ENCODE peak calls at places on chromosomes 1 and 21, in four cellular contexts. H is left ventricle myocardium inferior, Z is gastrocnemius medialis, P is omental fat pad. E is an unnamed sample.

GRCh38 chr1:230572121-230573083 is 69.9 kb upstream of the COG2 start:
- DNase-seq in Z (no peak), H (no peak), P (no peak), E (no peak)

GRCh38 chr21:41926807-41927171 is 27.0 kb downstream of the C2CD2 start:
- DNase-seq in H (no peak), P (no peak), Z (no peak), E (no peak)

GRCh38 chr1:211965108-211965805 is 70.1 kb downstream of the INTS7 start:
- DNase-seq in P (no peak), Z (no peak), H (no peak), E (no peak)

GRCh38 chr1:155008015-155008941 is 5.7 kb downstream of the ZBTB7B start:
- DNase-seq in H (peak; percentile 49), Z (no peak), P (no peak), E (no peak)

GRCh38 chr21:45154511-45155508 is 80.4 kb downstream of the ADARB1 start:
- DNase-seq in Z (no peak), H (no peak), P (no peak), E (no peak)

GRCh38 chr1:119954476-119955422 is 58.4 kb upstream of the ADAM30 start:
- DNase-seq in Z (no peak), H (no peak), P (no peak), E (no peak)

GRCh38 chr1:193325771-193326170 is 139.4 kb upstream of the B3GALT2 start:
- DNase-seq in H (no peak), Z (no peak), P (no peak), E (no peak)

GRCh38 chr1:199693724-199694123 is 333.8 kb upstream of the NR5A2 start:
- DNase-seq in Z (no peak), P (no peak), H (no peak), E (no peak)

GRCh38 chr1:232249335-232249734 is 380.6 kb downstream of the SIPA1L2 start:
- DNase-seq in H (no peak), P (no peak), Z (no peak), E (no peak)

GRCh38 chr21:26570203-26570602 is 2.9 kb downstream of the CYYR1 start:
- DNase-seq in P (no peak), H (no peak), Z (no peak), E (no peak)

GRCh38 chr1:184504012-184504694 is 117.3 kb downstream of the C1orf21 start:
- DNase-seq in P (no peak), H (no peak), Z (peak; percentile 80), E (no peak)

GRCh38 chr1:245874942-245875580 is 632.0 kb downstream of the SMYD3 start:
- DNase-seq in H (peak; percentile 83), P (peak; percentile 62), Z (no peak), E (peak; percentile 75)

GRCh38 chr1:235078927-235079381 is 49.7 kb downstream of the TOMM20 start:
- DNase-seq in H (no peak), Z (no peak), P (no peak), E (no peak)

GRCh38 chr1:25668931-25669573 is 52.5 kb downstream of the MAN1C1 start:
- DNase-seq in P (no peak), H (no peak), Z (no peak), E (no peak)

GRCh38 chr21:42406201-42406601 is 2.5 kb downstream of the UBASH3A start:
- DNase-seq in P (no peak), H (no peak), Z (no peak), E (no peak)

GRCh38 chr1:65420590-65421340 is at the start of the genes LEPR and LEPROT:
- DNase-seq in P (no peak), H (no peak), Z (no peak), E (no peak)

GRCh38 chr21:26011292-26011940 is 159.2 kb downstream of the APP start:
- DNase-seq in Z (no peak), P (no peak), H (no peak), E (no peak)

GRCh38 chr1:175481126-175482071 is 262.0 kb downstream of the TNR start:
- DNase-seq in Z (no peak), H (no peak), P (no peak), E (no peak)

GRCh38 chr1:160877221-160877620 is 7.8 kb downstream of the ITLN1 start:
- DNase-seq in P (no peak), H (no peak), Z (no peak), E (no peak)
- TF ChIP-seq CTCF in P (no peak), H (peak; percentile 13), Z (no peak), E (no peak)

DNA sequence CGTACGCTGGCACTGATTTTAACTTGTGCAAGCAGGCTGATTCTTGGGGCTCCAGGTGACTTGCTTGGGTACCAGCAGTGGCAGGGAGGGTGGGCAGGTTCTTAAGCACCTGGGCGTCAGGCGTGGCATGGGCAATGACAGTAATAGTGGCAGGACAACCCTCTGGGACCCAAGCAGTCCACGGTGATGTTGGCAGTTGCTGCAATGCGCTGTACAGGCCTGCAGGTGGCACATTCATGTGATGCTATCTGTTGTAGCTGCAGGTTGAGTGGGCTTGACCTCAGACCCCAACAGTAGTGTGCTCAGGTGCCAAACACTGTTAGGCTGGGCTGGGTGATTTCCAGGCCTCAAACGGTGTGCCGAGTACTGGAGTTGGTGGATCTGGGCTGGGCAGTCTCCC is 10.2 kb upstream of the OR10J4 start:
- DNase-seq in P (no peak), H (no peak), Z (no peak), E (no peak)
- TF ChIP-seq CTCF in P (no peak), H (no peak), Z (no peak), E (no peak)

GRCh38 chr1:30878016-30878415 is 30.5 kb downstream of the SDC3 start:
- DNase-seq in H (no peak), P (no peak), Z (no peak), E (no peak)

GRCh38 chr1:30875916-30876315 is 32.6 kb downstream of the SDC3 start:
- DNase-seq in H (no peak), Z (no peak), P (no peak), E (no peak)

GRCh38 chr1:30875197-30875596 is 33.4 kb downstream of the SDC3 start:
- DNase-seq in P (no peak), Z (no peak), H (no peak), E (no peak)

GRCh38 chr1:30877205-30877912 is 31.2 kb downstream of the SDC3 start:
- DNase-seq in P (no peak), Z (peak; percentile 32), H (peak; percentile 71), E (no peak)

DNA sequence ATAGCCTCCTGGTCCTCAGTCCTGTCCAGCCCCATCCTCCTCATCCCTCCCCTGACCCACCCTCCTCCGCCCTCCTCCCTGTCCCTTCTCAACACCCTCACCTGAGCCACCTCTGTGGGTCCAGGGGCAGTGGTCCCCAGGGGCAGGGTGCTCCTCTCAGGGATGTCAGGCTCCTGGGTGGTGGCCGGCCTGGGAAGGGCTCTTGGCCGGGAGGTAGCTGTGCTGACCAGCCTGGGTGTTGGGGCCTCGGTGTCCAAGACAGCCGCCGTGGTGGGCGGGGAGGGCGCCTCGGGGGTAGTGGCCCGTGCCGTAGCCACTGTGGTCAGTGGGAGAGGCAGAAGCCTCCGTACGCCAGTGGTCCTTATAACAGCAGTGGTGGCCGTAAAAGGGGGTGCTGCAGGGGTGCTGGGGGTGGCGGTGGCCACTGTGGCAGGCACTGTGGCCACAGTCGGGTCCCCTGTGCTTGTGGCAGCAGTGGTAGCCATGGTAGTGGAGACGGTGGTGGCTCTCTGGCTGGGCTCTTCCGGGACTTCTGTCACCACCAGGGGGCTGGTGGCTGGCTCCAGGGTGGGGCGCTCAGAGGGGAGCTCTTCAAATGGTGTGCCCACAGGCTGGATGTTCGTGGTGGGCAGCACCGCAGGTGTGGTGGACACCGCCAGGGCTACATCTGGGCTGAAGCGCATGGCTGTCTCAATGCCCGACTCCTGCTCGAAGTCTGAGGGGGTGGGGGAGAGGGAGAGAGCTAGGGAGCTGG is 31.9 kb downstream of the SDC3 start:
- DNase-seq in Z (no peak), H (no peak), P (no peak), E (no peak)
- TF ChIP-seq CTCF in Z (no peak), H (no peak), P (no peak), E (no peak)

GRCh38 chr1:75791022-75791421 is 5.0 kb downstream of the RABGGTB start:
- DNase-seq in H (no peak), P (no peak), Z (no peak), E (no peak)

GRCh38 chr1:75786901-75787455 is 922 bp downstream of the RABGGTB start:
- DNase-seq in H (no peak), P (no peak), Z (no peak), E (no peak)

GRCh38 chr1:75785320-75785963 is 614 bp upstream of the RABGGTB start:
- DNase-seq in H (no peak), Z (no peak), P (no peak), E (no peak)

GRCh38 chr1:75787524-75787923 is 1.5 kb downstream of the RABGGTB start:
- DNase-seq in Z (no peak), P (no peak), H (no peak), E (no peak)

GRCh38 chr1:75785964-75786853 is at the start of gene RABGGTB:
- DNase-seq in H (peak; percentile 93), P (peak; percentile 74), Z (peak; percentile 92), E (peak; percentile 81)
- TF ChIP-seq CTCF in H (no peak), P (no peak), Z (no peak), E (no peak)

GRCh38 chr1:200916152-200916551 is 21.5 kb downstream of the INAVA start:
- DNase-seq in Z (no peak), H (no peak), P (no peak), E (no peak)
- TF ChIP-seq CTCF in Z (no peak), H (no peak), P (no peak), E (peak; percentile 19)

GRCh38 chr1:92030701-92031107 is 919 bp downstream of the EPHX4 start:
- DNase-seq in Z (no peak), H (no peak), P (no peak), E (no peak)
- TF ChIP-seq CTCF in Z (no peak), H (no peak), P (no peak), E (no peak)

GRCh38 chr1:55893155-55893554 is 678.0 kb upstream of the USP24 start:
- DNase-seq in Z (no peak), H (no peak), P (no peak), E (no peak)
- TF ChIP-seq CTCF in Z (peak; percentile 23), H (peak; percentile 44), P (no peak), E (no peak)

GRCh38 chr1:77143529-77144121 is 75.6 kb downstream of the PIGK start:
- DNase-seq in H (no peak), P (no peak), Z (no peak), E (no peak)
- TF ChIP-seq CTCF in H (peak; percentile 47), P (no peak), Z (no peak), E (peak; percentile 43)

GRCh38 chr21:24899138-24899537 is 708.1 kb downstream of the MRPL39 start:
- DNase-seq in P (no peak), H (no peak), Z (no peak), E (no peak)

GRCh38 chr21:24896735-24897124 is 710.6 kb downstream of the MRPL39 start:
- DNase-seq in P (no peak), H (no peak), Z (no peak), E (no peak)

GRCh38 chr21:24894324-24894723 is 713.0 kb downstream of the MRPL39 start:
- DNase-seq in H (no peak), P (no peak), Z (no peak), E (no peak)

GRCh38 chr21:24897883-24898282 is 709.4 kb downstream of the MRPL39 start:
- DNase-seq in P (no peak), H (no peak), Z (no peak), E (no peak)

GRCh38 chr21:24895885-24896734 is 711.2 kb downstream of the MRPL39 start:
- DNase-seq in H (no peak), Z (no peak), P (no peak), E (no peak)
- TF ChIP-seq CTCF in H (peak; percentile 57), Z (no peak), P (no peak), E (no peak)